ENCODE peak calls at places on chromosomes 7 and 10, in five cellular contexts. U is GM23248, Z is neural progenitor cell, A is GM23338, G is hepatocyte. N is an unnamed sample.

GRCh38 chr10:76124230-76124629 is 692.8 kb downstream of the LRMDA start:
- DNase-seq in U (no peak), Z (no peak), A (no peak), G (no peak), N (no peak)

GRCh38 chr7:64574481-64575159 is 11.7 kb upstream of the ZNF680 start:
- DNase-seq in U (peak), Z (no peak), A (peak), G (no peak), N (no peak)

GRCh38 chr7:45921699-45922519 is 837 bp upstream of the IGFBP3 start:
- DNase-seq in U (peak), Z (peak), A (peak), G (peak), N (peak)

GRCh38 chr7:71752171-71752935 is 620.4 kb downstream of the GALNT17 start:
- DNase-seq in U (peak), Z (peak), A (peak), G (peak), N (peak)

GRCh38 chr7:152664636-152665035 is 11.3 kb downstream of the XRCC2 start:
- DNase-seq in U (no peak), Z (no peak), A (no peak), G (peak), N (no peak)

GRCh38 chr10:133210398-133211140 is 19.4 kb upstream of the UTF1 start:
- DNase-seq in U (no peak), Z (no peak), A (no peak), G (no peak), N (no peak)

GRCh38 chr10:85902046-85902445 is 464.5 kb downstream of the GRID1 start:
- DNase-seq in U (no peak), Z (no peak), A (no peak), G (no peak), N (no peak)

GRCh38 chr10:48885376-48885775 is 54.3 kb downstream of the LRRC18 start:
- DNase-seq in U (peak), Z (peak), A (peak), G (peak), N (peak)

GRCh38 chr10:132477066-132477397 is 60.6 kb upstream of the INPP5A start:
- DNase-seq in U (no peak), Z (no peak), A (no peak), G (no peak), N (no peak)

GRCh38 chr10:8424555-8425201 is 370.2 kb downstream of the GATA3 start:
- DNase-seq in U (no peak), Z (no peak), A (no peak), G (no peak), N (no peak)
- TF ChIP-seq EZH2phosphoT487 in U (no peak), Z (no peak), A (no peak), G (no peak), N (no peak)

GRCh38 chr7:944744-945143 is 9.7 kb downstream of the ADAP1 start:
- DNase-seq in U (no peak), Z (no peak), A (no peak), G (no peak), N (no peak)
- H3K4me3 ChIP-seq in U (no peak), Z (no peak), A (no peak), G (no peak), N (no peak)

GRCh38 chr7:6495597-6496262 is 48.0 kb upstream of the DAGLB start:
- DNase-seq in U (peak), Z (no peak), A (no peak), G (no peak), N (no peak)
- TF ChIP-seq EZH2phosphoT487 in U (no peak), Z (no peak), A (no peak), G (no peak), N (no peak)

DNA sequence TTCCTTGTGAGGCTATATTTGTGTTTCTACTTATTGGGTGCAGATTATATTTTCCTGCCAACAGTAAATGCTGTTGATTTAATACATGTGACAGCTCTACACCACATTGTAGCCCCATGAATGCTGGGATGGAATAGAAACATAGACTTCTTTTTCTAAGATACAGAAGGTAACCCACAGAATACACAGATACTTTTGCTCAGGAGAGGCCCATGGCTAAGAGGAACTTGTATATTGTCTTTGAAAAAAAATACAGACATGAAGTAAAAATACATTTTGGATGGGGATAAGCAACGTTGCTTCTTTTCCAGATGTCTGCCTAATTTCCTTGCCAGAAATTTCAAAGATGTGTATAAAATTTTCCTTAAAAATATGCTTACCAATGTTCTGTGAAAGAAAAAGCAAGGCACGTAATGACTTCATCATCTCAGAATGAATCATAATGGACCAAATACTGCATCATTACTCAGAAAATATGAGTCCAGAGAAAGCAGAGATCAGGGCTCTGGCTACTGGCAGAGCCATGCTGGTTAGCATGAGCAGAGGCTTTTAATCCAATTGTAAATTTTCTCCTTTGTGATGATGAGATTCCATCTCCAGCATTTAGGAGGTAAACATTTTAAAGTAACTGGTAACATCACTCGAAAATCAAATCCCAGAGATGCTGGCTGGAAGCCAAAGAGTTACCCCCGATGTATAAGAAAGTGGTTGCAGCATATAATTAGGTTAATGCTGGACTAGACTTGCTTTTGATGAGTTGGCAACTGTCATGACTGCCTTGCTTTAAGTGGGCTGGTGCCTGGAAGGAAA is 272.6 kb downstream of the SEMA3A start:
- DNase-seq in U (peak), Z (no peak), A (peak), G (peak), N (no peak)
- H3K4me3 ChIP-seq in U (no peak), Z (no peak), A (no peak), G (no peak), N (no peak)

GRCh38 chr7:37198906-37199485 is 249.7 kb downstream of the ELMO1 start:
- DNase-seq in U (peak), Z (peak), A (peak), G (peak), N (peak)
- TF ChIP-seq EZH2phosphoT487 in U (no peak), Z (no peak), A (no peak), G (no peak), N (no peak)

DNA sequence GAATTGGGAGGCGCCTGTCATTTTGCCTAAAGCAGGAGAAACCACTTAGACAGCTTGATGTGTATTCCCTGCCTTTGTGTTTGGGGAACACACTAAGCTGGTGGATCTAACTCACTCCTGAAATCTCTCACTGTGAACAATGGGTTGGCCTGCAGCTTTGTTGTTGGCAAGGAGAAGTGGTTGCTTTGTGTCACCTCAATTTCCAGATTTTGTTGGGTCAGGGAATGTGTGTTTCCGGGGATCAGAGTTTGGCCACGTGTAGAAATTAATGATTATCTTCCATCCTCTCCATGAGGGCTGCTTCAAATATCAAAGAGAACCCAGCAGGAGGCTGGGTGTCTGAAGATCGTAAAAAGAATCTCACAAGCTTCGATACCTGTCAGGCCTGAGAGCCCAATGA is 27.8 kb downstream of the A1CF start:
- DNase-seq in U (no peak), Z (peak), A (peak), G (no peak), N (no peak)
- H3K4me3 ChIP-seq in U (no peak), Z (no peak), A (no peak), G (no peak), N (no peak)

DNA sequence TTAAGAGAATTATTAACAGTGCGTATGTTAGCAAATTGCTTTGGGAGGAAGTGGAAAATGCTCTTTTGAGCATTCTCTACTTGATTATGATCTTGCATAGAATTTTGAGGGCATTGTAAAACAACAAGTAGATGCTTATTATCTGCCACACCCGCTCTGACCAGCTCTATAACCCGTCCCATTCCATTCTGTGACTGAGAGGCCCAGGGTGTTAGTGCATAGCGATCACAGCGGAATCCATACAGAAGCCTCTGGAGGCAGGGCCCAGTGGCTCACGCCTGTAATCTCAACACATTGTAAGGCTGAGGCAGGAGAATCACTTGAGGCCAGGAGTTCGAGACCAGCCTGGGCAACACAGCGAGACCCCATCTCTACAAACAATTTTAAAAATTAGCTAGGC is 40.4 kb upstream of the WAC start:
- DNase-seq in U (no peak), Z (no peak), A (no peak), G (no peak), N (no peak)
- TF ChIP-seq EZH2phosphoT487 in U (no peak), Z (no peak), A (no peak), G (no peak), N (no peak)

N was measured in MM.1S.